ENCODE peak calls at places on chromosome 13, in six cellular contexts. One of them, this sample, is unnamed.

GRCh38 chr13:111572956-111573355 is 252.5 kb downstream of the TEX29 start:
- DNase-seq in NCI-H510A treated with DMSO at 0.1 percent for 48 hours: peak
- DNase-seq in H7: no peak
- DNase-seq in effector memory CD4-positive, alpha-beta T cell: no peak
- DNase-seq in dorsolateral prefrontal cortex: no peak
- DNase-seq in hypothalamus: no peak
- DNase-seq in this sample: no peak

GRCh38 chr13:47008318-47008717 is 111.5 kb upstream of the HTR2A start:
- DNase-seq in NCI-H510A treated with DMSO at 0.1 percent for 48 hours: no peak
- DNase-seq in H7: no peak
- DNase-seq in effector memory CD4-positive, alpha-beta T cell: no peak
- DNase-seq in dorsolateral prefrontal cortex: no peak
- DNase-seq in hypothalamus: no peak
- DNase-seq in this sample: no peak

GRCh38 chr13:109148243-109148642 is 518.8 kb downstream of the MYO16 start:
- DNase-seq in NCI-H510A treated with DMSO at 0.1 percent for 48 hours: no peak
- DNase-seq in H7: no peak
- DNase-seq in effector memory CD4-positive, alpha-beta T cell: no peak
- DNase-seq in dorsolateral prefrontal cortex: no peak
- DNase-seq in hypothalamus: no peak
- DNase-seq in this sample: no peak

GRCh38 chr13:66618702-66619101 is 611.4 kb downstream of the PCDH9 start:
- DNase-seq in NCI-H510A treated with DMSO at 0.1 percent for 48 hours: peak
- DNase-seq in H7: peak
- DNase-seq in effector memory CD4-positive, alpha-beta T cell: no peak
- DNase-seq in dorsolateral prefrontal cortex: no peak
- DNase-seq in hypothalamus: no peak
- DNase-seq in this sample: no peak

GRCh38 chr13:46964789-46965527 is 68.1 kb upstream of the HTR2A start:
- DNase-seq in NCI-H510A treated with DMSO at 0.1 percent for 48 hours: no peak
- DNase-seq in H7: no peak
- DNase-seq in effector memory CD4-positive, alpha-beta T cell: no peak
- DNase-seq in dorsolateral prefrontal cortex: no peak
- DNase-seq in hypothalamus: no peak
- DNase-seq in this sample: no peak

GRCh38 chr13:46633416-46633815 is 80.4 kb downstream of the LRCH1 start:
- DNase-seq in NCI-H510A treated with DMSO at 0.1 percent for 48 hours: no peak
- DNase-seq in H7: no peak
- DNase-seq in effector memory CD4-positive, alpha-beta T cell: no peak
- DNase-seq in dorsolateral prefrontal cortex: no peak
- DNase-seq in hypothalamus: no peak
- DNase-seq in this sample: no peak

GRCh38 chr13:113923376-113924063 is 50.4 kb downstream of the C13orf46 start:
- DNase-seq in NCI-H510A treated with DMSO at 0.1 percent for 48 hours: no peak
- DNase-seq in H7: no peak
- DNase-seq in effector memory CD4-positive, alpha-beta T cell: no peak
- DNase-seq in dorsolateral prefrontal cortex: no peak
- DNase-seq in hypothalamus: no peak
- DNase-seq in this sample: no peak

GRCh38 chr13:51838235-51838846 is 6.6 kb downstream of the TMEM272 start:
- DNase-seq in NCI-H510A treated with DMSO at 0.1 percent for 48 hours: no peak
- DNase-seq in H7: no peak
- DNase-seq in effector memory CD4-positive, alpha-beta T cell: no peak
- DNase-seq in dorsolateral prefrontal cortex: no peak
- DNase-seq in hypothalamus: no peak
- DNase-seq in this sample: no peak

GRCh38 chr13:20136781-20137703 is 23.8 kb downstream of the GJA3 start:
- DNase-seq in NCI-H510A treated with DMSO at 0.1 percent for 48 hours: peak
- DNase-seq in H7: peak
- DNase-seq in effector memory CD4-positive, alpha-beta T cell: no peak
- DNase-seq in dorsolateral prefrontal cortex: no peak
- DNase-seq in hypothalamus: no peak
- DNase-seq in this sample: no peak

GRCh38 chr13:101258071-101258470 is 158.2 kb downstream of the NALCN start:
- DNase-seq in NCI-H510A treated with DMSO at 0.1 percent for 48 hours: no peak
- DNase-seq in H7: peak
- DNase-seq in effector memory CD4-positive, alpha-beta T cell: no peak
- DNase-seq in dorsolateral prefrontal cortex: no peak
- DNase-seq in hypothalamus: no peak
- DNase-seq in this sample: no peak

GRCh38 chr13:21583496-21583895 is 20.5 kb downstream of the MICU2 start:
- DNase-seq in NCI-H510A treated with DMSO at 0.1 percent for 48 hours: no peak
- DNase-seq in H7: no peak
- DNase-seq in effector memory CD4-positive, alpha-beta T cell: no peak
- DNase-seq in dorsolateral prefrontal cortex: no peak
- DNase-seq in hypothalamus: no peak
- DNase-seq in this sample: no peak

GRCh38 chr13:81051873-81052272 is 710.9 kb upstream of the SPRY2 start:
- DNase-seq in NCI-H510A treated with DMSO at 0.1 percent for 48 hours: no peak
- DNase-seq in H7: peak
- DNase-seq in effector memory CD4-positive, alpha-beta T cell: no peak
- DNase-seq in dorsolateral prefrontal cortex: no peak
- DNase-seq in hypothalamus: no peak
- DNase-seq in this sample: no peak

GRCh38 chr13:49052801-49053200 is 77.1 kb downstream of the FNDC3A start:
- DNase-seq in NCI-H510A treated with DMSO at 0.1 percent for 48 hours: no peak
- DNase-seq in H7: no peak
- DNase-seq in effector memory CD4-positive, alpha-beta T cell: no peak
- DNase-seq in dorsolateral prefrontal cortex: no peak
- DNase-seq in hypothalamus: no peak
- DNase-seq in this sample: no peak

GRCh38 chr13:41512441-41512840 is 55.1 kb downstream of the RGCC start:
- DNase-seq in NCI-H510A treated with DMSO at 0.1 percent for 48 hours: no peak
- DNase-seq in H7: peak
- DNase-seq in effector memory CD4-positive, alpha-beta T cell: no peak
- DNase-seq in dorsolateral prefrontal cortex: no peak
- DNase-seq in hypothalamus: no peak
- DNase-seq in this sample: no peak

This sample was measured in amygdala.